ENCODE peak calls at places on chromosomes 12 and 14, in four cellular contexts. T is A549, W is endodermal cell, K is astrocyte. A is an unnamed sample. For H3K9me3, the result is how much of the 10 kb centered on the place peaks cover.

GRCh38 chr14:59333668-59334067 is 131.5 kb downstream of the GPR135 start:
- DNase-seq in K (peak), T (peak), W (no peak), A (no peak)

GRCh38 chr12:47561746-47562145 is 144.1 kb downstream of the RPAP3 start:
- DNase-seq in T (no peak), K (peak), W (no peak), A (no peak)

GRCh38 chr14:72781476-72782181 is 112.3 kb downstream of the DPF3 start:
- DNase-seq in W (peak), T (peak), K (peak), A (no peak)

GRCh38 chr12:131829351-131829794 is 1.2 kb downstream of the MMP17 start:
- DNase-seq in W (peak), K (no peak), T (peak), A (no peak)

GRCh38 chr12:121673013-121673441 is 3.6 kb upstream of the MORN3 start:
- DNase-seq in T (no peak), W (peak), K (no peak), A (no peak)

GRCh38 chr14:95184413-95184790 is 27.1 kb upstream of the DICER1 start:
- DNase-seq in K (no peak), W (no peak), T (no peak), A (no peak)

GRCh38 chr14:102984336-102985102 is 62.1 kb downstream of the AMN start:
- DNase-seq in T (no peak), W (no peak), K (no peak), A (no peak)

GRCh38 chr12:30457621-30458289 is 237.9 kb downstream of the IPO8 start:
- DNase-seq in W (no peak), T (peak), K (peak), A (no peak)

GRCh38 chr14:35078082-35078481 is 32.0 kb downstream of the FAM177A1 start:
- DNase-seq in W (no peak), K (no peak), T (no peak), A (no peak)

GRCh38 chr14:103094406-103095209 is at the start of gene EXOC3L4:
- DNase-seq in K (no peak), T (no peak), W (no peak), A (no peak)

GRCh38 chr14:86022031-86022629 is 492.2 kb downstream of the FLRT2 start:
- DNase-seq in K (peak), T (no peak), W (no peak), A (no peak)

GRCh38 chr14:58243790-58244555 is 670 bp upstream of the PSMA3 start:
- DNase-seq in K (peak), W (no peak), T (peak), A (no peak)

GRCh38 chr14:26290007-26290530 is 307.8 kb downstream of the NOVA1 start:
- DNase-seq in K (peak), W (no peak), T (no peak), A (no peak)

GRCh38 chr12:124489220-124489619 is 78.2 kb downstream of the NCOR2 start:
- DNase-seq in W (no peak), T (no peak), K (no peak), A (no peak)

DNA sequence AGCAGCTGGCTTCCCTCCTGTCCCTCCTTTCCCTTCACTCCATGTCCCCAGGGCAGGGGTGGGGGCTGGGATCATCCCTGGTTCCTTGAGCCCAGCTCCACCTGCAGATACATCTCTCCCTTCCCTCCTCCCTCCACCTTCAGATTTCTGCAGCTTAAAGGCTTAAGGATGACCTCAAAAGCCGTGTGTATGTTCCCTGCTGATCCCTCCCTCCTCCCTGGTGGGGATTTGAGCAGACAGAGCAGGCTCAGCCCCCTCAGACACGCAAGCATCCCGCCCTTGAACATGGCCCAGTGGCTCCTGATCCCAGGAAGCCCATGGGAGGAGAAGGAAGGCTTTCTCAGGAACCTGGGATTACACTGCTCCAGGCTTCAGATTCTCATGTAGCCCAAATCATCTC is 82.9 kb upstream of the RIN3 start:
- DNase-seq in K (no peak), W (no peak), T (no peak), A (no peak)
- H3K27ac ChIP-seq in K (no peak), W (no peak), T (no peak), A (no peak)

DNA sequence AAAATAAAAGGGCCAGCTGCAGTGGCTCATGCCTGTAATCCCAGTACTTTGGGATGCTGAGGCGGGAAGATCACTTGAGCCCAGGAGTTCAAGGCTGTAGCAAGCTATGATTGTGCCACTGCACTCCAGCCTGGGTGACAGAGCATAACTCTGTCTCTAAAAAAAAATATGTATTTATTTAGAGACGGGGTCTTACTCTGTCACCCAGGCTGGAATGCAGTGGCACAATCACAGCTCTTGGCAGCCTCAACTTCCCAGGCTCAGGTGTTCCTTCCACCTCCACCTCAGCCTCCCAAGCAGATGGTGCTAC is 179.3 kb upstream of the ATF7IP start:
- DNase-seq in W (no peak), T (no peak), K (no peak), A (no peak)
- TF ChIP-seq CTCF in W (no peak), T (no peak), K (no peak), A (no peak)

GRCh38 chr12:32140867-32141266 is 34.2 kb downstream of the BICD1 start:
- DNase-seq in W (no peak), T (no peak), K (no peak), A (no peak)
- H3K9me3 ChIP-seq in W (under half), T (under half), K (under half), A (under half)

DNA sequence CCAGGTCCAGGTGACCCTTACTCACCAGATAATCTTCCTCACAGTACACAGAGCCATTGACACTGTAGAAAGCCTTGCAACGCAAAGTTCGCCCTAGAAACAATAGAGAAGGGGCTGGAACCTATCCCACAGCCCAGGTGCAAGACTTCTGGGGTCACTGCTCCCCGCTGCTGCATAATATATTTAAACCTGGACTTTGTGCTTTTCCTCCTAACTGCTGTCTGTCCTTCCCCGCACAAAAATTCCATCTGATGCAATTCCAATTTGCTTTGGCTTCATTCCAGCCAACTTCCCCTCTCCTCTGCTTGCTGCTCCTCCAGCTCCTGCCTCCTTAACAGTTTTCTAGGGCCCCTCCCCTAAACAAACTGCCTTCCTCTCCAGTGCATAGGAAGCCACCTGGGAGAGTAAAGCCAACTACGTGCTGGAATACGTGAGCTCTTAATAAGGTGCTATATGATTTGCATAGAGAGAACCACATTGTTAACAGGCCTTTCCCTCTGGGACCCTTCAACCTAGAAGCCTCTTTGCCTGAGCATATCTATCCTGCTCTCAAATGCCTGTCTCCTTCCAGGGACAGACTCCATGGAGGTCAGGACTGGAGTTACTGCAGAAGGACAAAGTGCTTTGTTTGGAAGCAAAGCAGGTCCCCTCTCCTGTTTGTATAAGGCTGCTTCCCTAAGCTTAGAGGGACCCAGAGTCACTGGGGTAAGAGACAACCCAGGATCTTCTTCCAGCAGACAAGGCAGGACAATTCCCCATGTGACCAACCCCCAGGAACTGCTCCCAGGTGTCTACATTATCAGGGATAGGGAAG is 5.5 kb downstream of the AJUBA start:
- DNase-seq in K (no peak), T (peak), W (peak), A (no peak)
- H3K27ac ChIP-seq in K (peak), T (peak), W (peak), A (no peak)

DNA sequence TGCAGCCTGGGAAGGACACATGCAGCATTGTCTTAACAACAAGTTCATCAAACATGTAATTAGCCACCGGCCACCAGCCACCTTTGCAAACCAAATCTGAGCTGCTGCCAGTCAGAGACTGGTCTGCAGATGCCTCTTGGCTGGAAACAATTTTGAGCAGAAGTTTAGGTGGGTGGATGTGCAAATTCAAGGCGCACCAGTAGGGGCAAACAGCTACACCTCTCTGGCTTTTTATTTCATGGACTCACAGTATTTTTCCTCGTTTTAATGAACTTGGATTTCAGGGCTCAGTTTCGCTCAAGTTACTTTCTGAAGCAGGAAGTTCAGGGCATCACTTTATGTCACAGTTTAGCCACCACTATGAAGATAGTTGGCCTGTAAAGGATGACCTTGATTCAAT is 94.3 kb downstream of the OTX2 start:
- DNase-seq in W (no peak), K (no peak), T (no peak), A (no peak)
- TF ChIP-seq CTCF in W (peak), K (no peak), T (no peak), A (no peak)

DNA sequence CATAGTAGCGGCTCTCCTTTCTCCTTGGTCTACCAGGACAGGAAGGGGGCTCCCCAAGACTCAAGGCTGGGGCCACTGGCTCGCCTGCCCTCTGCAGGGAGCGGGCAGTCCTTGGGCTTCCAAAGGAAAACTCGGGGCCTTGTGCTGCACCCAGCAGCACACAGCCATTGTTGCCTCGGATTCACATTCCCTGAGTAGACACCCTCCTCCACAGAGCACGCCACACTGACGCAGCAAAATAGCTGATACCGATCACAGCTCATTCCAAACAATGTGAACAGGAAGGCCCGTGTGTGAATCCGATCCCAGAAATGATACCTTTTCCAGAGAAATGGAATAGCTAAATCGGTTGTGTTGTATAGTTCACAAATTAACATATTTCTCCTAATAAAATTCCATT is 65.1 kb upstream of the DYNC1H1 start:
- DNase-seq in T (no peak), K (no peak), W (no peak), A (no peak)
- H3K9me3 ChIP-seq in T (under half), K (under half), W (under half), A (under half)

GRCh38 chr14:94175403-94176146 is 1.5 kb downstream of the PPP4R4 start:
- DNase-seq in K (no peak), T (no peak), W (no peak), A (no peak)

GRCh38 chr14:94180655-94181271 is 6.6 kb downstream of the PPP4R4 start:
- DNase-seq in W (no peak), K (peak), T (peak), A (no peak)

GRCh38 chr14:94179244-94179643 is 5.1 kb downstream of the PPP4R4 start:
- DNase-seq in W (no peak), K (no peak), T (no peak), A (no peak)

GRCh38 chr14:94176808-94177207 is 2.7 kb downstream of the PPP4R4 start:
- DNase-seq in T (no peak), K (no peak), W (no peak), A (no peak)

GRCh38 chr14:94177806-94178205 is 3.7 kb downstream of the PPP4R4 start:
- DNase-seq in W (no peak), K (no peak), T (no peak), A (no peak)
- H3K27ac ChIP-seq in W (no peak), K (no peak), T (no peak), A (no peak)

GRCh38 chr12:89618113-89618862 is 90.3 kb downstream of the ATP2B1 start:
- DNase-seq in W (no peak), T (no peak), K (no peak), A (no peak)
- TF ChIP-seq CTCF in W (peak), T (no peak), K (no peak), A (no peak)

DNA sequence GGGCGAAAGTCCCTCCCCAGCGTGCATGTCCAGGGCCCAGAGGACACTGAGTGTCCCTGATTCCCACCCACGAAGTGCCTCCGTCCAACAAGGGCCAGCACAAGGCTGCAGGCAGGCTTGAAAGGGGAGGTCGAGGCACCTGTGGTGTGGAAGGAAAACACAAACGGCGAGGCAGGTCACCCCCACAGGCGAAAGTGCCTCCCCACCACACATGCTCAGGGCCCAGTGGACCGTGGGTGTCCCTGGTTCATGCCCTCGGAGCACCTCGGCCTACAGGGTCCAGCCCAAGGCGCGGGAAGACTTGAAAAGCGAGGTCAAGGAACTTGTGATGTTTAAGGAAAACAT is 370.4 kb downstream of the ALG10 start:
- DNase-seq in K (no peak), W (no peak), T (no peak), A (peak)
- H3K9me3 ChIP-seq in K (under half), W (under half), T (under half), A (under half)

GRCh38 chr12:795305-795704 is 42.9 kb downstream of the WNK1 start:
- DNase-seq in T (no peak), W (no peak), K (no peak), A (peak)
- H3K27ac ChIP-seq in T (no peak), W (no peak), K (no peak), A (no peak)